ENCODE peak calls at places on chromosomes 3 and 15, in ten cellular contexts. I is tibial artery, P is adrenal gland, K is PC-9, Q is fibroblast of pulmonary artery, E is upper lobe of right lung, W is A549, T is Panc1, H is IMR-90, J is HFF-Myc. Z is an unnamed sample.
A peak's percentile ranks its signal among the peaks of the same experiment; 100 is the strongest.

GRCh38 chr3:65042675-65043074 is 354.9 kb upstream of the ADAMTS9 start:
- DNase-seq in E (no peak), T (no peak), I (no peak), W (no peak), K (no peak), P (no peak), J (no peak), H (no peak), Q (no peak), Z (no peak)

GRCh38 chr15:41799488-41799805 is 25.2 kb downstream of the MAPKBP1 start:
- DNase-seq in E (no peak), P (no peak), J (no peak), Q (no peak), I (no peak), H (no peak), T (no peak), K (no peak), W (no peak), Z (no peak)

GRCh38 chr15:78177447-78177873 is 28.3 kb downstream of the IDH3A start:
- DNase-seq in J (peak; percentile 2), T (peak; percentile 25), I (no peak), Q (peak; percentile 25), P (no peak), E (no peak), K (peak; percentile 57), W (peak; percentile 61), H (no peak), Z (peak; percentile 39)

GRCh38 chr3:37718647-37719046 is 143.0 kb upstream of the CTDSPL start:
- DNase-seq in J (no peak), K (no peak), E (no peak), H (no peak), I (peak; percentile 32), P (no peak), W (no peak), Q (no peak), T (no peak), Z (no peak)

GRCh38 chr3:181103605-181104004 is 114.1 kb upstream of the DNAJC19 start:
- DNase-seq in J (peak; percentile 0), P (no peak), I (no peak), K (peak; percentile 3), E (no peak), H (no peak), T (no peak), Q (peak; percentile 1), W (no peak), Z (peak; percentile 27)

GRCh38 chr15:82856397-82857170 is 47.2 kb downstream of the WHAMM start:
- DNase-seq in K (no peak), P (peak; percentile 56), J (no peak), I (no peak), T (no peak), Q (no peak), E (no peak), W (no peak), H (no peak), Z (no peak)

GRCh38 chr3:14253022-14253761 is 74.6 kb downstream of the LSM3 start:
- DNase-seq in I (peak; percentile 69), P (peak; percentile 41), W (no peak), E (no peak), Q (no peak), K (peak; percentile 62), T (no peak), J (no peak), H (peak; percentile 41), Z (peak; percentile 51)

GRCh38 chr3:79081285-79081684 is 686.5 kb downstream of the ROBO1 start:
- DNase-seq in T (no peak), W (no peak), J (no peak), H (no peak), E (no peak), K (no peak), P (no peak), I (no peak), Q (no peak), Z (no peak)

DNA sequence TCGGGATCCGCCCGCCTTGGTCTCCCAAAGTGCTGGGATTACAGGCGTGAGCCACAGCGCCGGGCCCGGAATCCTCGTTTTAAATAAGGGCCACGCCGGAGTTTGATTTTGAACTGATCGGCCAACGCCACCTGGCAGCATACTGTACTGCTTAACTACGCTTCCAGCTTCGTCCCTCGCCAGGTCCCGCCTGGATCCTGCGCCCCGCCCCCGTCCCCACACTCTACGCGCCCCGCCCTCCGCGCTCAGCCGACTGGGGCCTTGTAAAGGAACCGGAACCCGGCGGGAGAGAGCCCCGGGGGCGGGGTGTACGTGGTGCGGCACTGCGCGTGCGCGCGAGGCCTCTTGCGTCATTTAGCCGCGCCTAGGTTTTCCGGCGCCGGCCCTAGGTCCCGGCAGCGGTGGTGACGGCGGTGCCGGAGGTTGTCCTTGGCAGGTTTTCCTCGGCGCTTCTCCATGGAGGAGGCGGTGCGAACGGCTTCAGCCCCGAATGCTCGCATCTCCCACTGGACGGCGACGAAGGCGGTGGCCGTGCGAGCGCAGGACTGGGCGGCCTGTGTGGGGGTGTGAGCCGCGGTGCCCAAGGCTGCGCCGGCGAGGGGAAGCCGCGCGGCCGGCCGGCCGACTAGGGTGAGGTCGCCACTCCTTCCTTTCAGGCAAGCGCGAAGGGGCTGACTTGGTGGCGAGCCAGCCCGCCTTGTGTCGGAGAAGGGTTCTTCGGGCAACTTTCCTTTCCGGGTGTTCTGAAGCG is at the start of gene NIPA2:
- DNase-seq in E (peak; percentile 99), H (peak; percentile 97), J (peak; percentile 88), I (peak; percentile 99), K (peak; percentile 99), P (peak; percentile 99), W (peak; percentile 93), Q (peak; percentile 98), T (peak; percentile 91), Z (peak; percentile 98)
- TF ChIP-seq CTCF in E (no peak), H (no peak), J (no peak), I (no peak), K (no peak), P (no peak), W (no peak), Q (no peak), T (no peak), Z (peak; percentile 11)

GRCh38 chr3:197430502-197430901 is 125.3 kb downstream of the BDH1 start:
- DNase-seq in E (no peak), P (no peak), T (no peak), H (no peak), K (no peak), J (no peak), I (no peak), W (no peak), Q (peak; percentile 51), Z (no peak)

GRCh38 chr3:197426161-197426566 is 127.8 kb upstream of the DLG1 start:
- DNase-seq in J (no peak), E (no peak), T (no peak), H (no peak), I (no peak), P (no peak), K (peak; percentile 17), Q (peak; percentile 36), W (no peak), Z (peak; percentile 33)

GRCh38 chr3:197428961-197429360 is 126.8 kb downstream of the BDH1 start:
- DNase-seq in W (no peak), P (no peak), K (no peak), Q (no peak), T (no peak), H (no peak), J (no peak), E (no peak), I (no peak), Z (no peak)

GRCh38 chr3:197427013-197427412 is 128.6 kb upstream of the DLG1 start:
- DNase-seq in E (no peak), J (no peak), I (no peak), K (no peak), W (no peak), T (no peak), P (no peak), Q (no peak), H (no peak), Z (no peak)

DNA sequence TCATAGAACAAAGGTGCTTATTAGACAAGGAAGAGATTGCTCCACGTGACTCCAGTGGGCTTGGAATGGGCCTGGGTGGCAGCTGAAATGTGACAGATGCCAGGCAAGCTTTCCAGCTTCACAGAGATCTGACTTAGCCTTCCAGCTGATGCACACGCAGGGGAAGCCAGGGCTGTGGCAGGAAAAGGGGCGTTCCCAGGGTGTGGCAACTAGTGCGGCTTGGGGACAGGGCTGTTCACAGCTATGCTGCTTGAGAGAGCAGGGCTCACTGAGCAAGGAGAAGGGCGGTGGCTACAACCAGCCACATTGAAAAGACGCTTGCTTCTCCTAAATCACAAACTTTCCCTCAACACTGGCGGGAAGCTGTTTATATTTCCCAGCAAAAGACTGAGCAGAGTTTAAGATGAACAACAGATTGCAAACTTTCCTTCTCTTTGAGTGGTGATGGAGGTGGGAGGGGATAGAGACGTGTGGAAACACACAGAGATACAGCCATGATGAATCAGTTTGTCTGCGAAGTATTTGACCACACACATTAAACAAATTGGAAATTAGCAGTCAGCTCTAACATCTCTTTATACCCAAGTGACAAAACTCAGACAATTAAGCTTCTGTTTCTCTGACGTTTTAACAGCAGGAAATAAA is 127.5 kb downstream of the BDH1 start:
- DNase-seq in K (peak; percentile 76), Q (peak; percentile 28), T (no peak), W (peak; percentile 30), J (peak; percentile 12), H (peak; percentile 36), P (peak; percentile 29), I (no peak), E (peak; percentile 63), Z (peak; percentile 69)
- H3K4me3 ChIP-seq in K (no peak overlapping the region), Q (no peak overlapping the region), T (no peak overlapping the region), W (no peak overlapping the region), J (no peak overlapping the region), H (no peak overlapping the region), P (peak overlapping the region; percentile 2), I (no peak overlapping the region), E (no peak overlapping the region), Z (no peak overlapping the region)

DNA sequence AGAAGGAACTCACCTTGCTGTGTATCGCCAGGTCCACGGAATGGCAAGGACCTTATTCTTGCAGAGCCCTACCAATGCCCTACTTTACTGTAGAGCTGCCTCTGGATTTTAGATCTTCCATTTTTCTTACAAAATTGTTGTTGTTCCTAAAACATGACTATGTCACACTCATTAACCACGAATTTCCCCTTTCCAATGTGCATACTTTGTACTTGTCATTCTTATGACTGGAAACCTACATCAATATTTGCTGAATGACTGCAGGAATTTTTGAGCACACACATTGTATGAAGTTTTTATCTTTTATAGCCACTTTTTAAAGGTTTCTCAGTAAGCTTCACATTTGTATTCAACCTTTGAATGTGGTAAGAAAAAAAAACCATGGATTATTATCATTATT is 35.9 kb upstream of the CMSS1 start:
- DNase-seq in T (no peak), P (no peak), H (peak; percentile 55), E (no peak), W (no peak), K (no peak), J (no peak), I (no peak), Q (peak; percentile 23), Z (no peak)
- TF ChIP-seq CTCF in T (no peak), P (no peak), H (no peak), E (no peak), W (no peak), K (no peak), J (no peak), I (no peak), Q (no peak), Z (no peak)

GRCh38 chr3:112496368-112497067 is 2.8 kb downstream of the BTLA start:
- DNase-seq in E (no peak), K (no peak), H (no peak), P (no peak), J (no peak), Q (no peak), I (no peak), W (no peak), T (no peak), Z (no peak)

GRCh38 chr3:112500621-112501020 is 1.3 kb upstream of the BTLA start:
- DNase-seq in H (no peak), W (no peak), P (no peak), K (no peak), T (no peak), I (no peak), E (no peak), J (no peak), Q (no peak), Z (no peak)

GRCh38 chr3:112498916-112499315 is 356 bp downstream of the BTLA start:
- DNase-seq in T (no peak), H (no peak), E (no peak), Q (no peak), K (no peak), J (no peak), I (no peak), P (no peak), W (no peak), Z (no peak)

GRCh38 chr3:112497897-112498548 is 1.2 kb downstream of the BTLA start:
- DNase-seq in K (no peak), Q (no peak), I (no peak), P (no peak), T (no peak), H (no peak), W (no peak), E (no peak), J (no peak), Z (no peak)

GRCh38 chr3:112499328-112499727 is at the start of gene BTLA:
- DNase-seq in T (no peak), E (no peak), J (no peak), Q (no peak), I (no peak), K (no peak), W (no peak), H (no peak), P (no peak), Z (no peak)
- H3K4me3 ChIP-seq in T (no peak within 1 kb of the TSS), E (peak within 1 kb of the TSS; percentile 29), J (no peak within 1 kb of the TSS), Q (no peak within 1 kb of the TSS), I (no peak within 1 kb of the TSS), K (no peak within 1 kb of the TSS), W (no peak within 1 kb of the TSS), H (no peak within 1 kb of the TSS), P (no peak within 1 kb of the TSS), Z (no peak within 1 kb of the TSS)